ENCODE peak calls at places on chromosomes 1 and 21, in six cellular contexts. One of them, this sample, is unnamed.

GRCh38 chr1:40315795-40316594 is 1.1 kb downstream of the COL9A2 start:
- DNase-seq in HEK293T: peak; percentile 4
- DNase-seq in EL: peak; percentile 38
- DNase-seq in C1 segment of cervical spinal cord: peak; percentile 51
- DNase-seq in mucosa of gallbladder: no peak
- DNase-seq in activated CD8-positive, alpha-beta T cell treated with anti-CD3 and anti-CD28 coated beads, Interleukin-2, amount 10 ng/mL, durations not matched to agents 7 days and 5 days: peak; percentile 33
- DNase-seq in this sample: no peak

GRCh38 chr1:96568639-96569038 is 152.9 kb upstream of the PTBP2 start:
- DNase-seq in HEK293T: no peak
- DNase-seq in C1 segment of cervical spinal cord: no peak
- DNase-seq in EL: no peak
- DNase-seq in mucosa of gallbladder: no peak
- DNase-seq in activated CD8-positive, alpha-beta T cell treated with anti-CD3 and anti-CD28 coated beads, Interleukin-2, amount 10 ng/mL, durations not matched to agents 7 days and 5 days: no peak
- DNase-seq in this sample: no peak

GRCh38 chr1:211613951-211614350 is 35.0 kb upstream of the SLC30A1 start:
- DNase-seq in activated CD8-positive, alpha-beta T cell treated with anti-CD3 and anti-CD28 coated beads, Interleukin-2, amount 10 ng/mL, durations not matched to agents 7 days and 5 days: no peak
- DNase-seq in C1 segment of cervical spinal cord: no peak
- DNase-seq in mucosa of gallbladder: no peak
- DNase-seq in EL: no peak
- DNase-seq in HEK293T: no peak
- DNase-seq in this sample: no peak

GRCh38 chr1:157993179-157994080 is at the start of gene KIRREL1:
- DNase-seq in mucosa of gallbladder: peak; percentile 32
- DNase-seq in activated CD8-positive, alpha-beta T cell treated with anti-CD3 and anti-CD28 coated beads, Interleukin-2, amount 10 ng/mL, durations not matched to agents 7 days and 5 days: no peak
- DNase-seq in EL: peak; percentile 78
- DNase-seq in C1 segment of cervical spinal cord: no peak
- DNase-seq in HEK293T: peak; percentile 72
- DNase-seq in this sample: peak; percentile 90

GRCh38 chr1:60960846-60961542 is 121.4 kb upstream of the NFIA start:
- DNase-seq in activated CD8-positive, alpha-beta T cell treated with anti-CD3 and anti-CD28 coated beads, Interleukin-2, amount 10 ng/mL, durations not matched to agents 7 days and 5 days: no peak
- DNase-seq in mucosa of gallbladder: no peak
- DNase-seq in EL: peak; percentile 45
- DNase-seq in HEK293T: no peak
- DNase-seq in C1 segment of cervical spinal cord: no peak
- DNase-seq in this sample: no peak

GRCh38 chr1:233367057-233367759 is 39.7 kb downstream of the MAP3K21 start:
- DNase-seq in HEK293T: no peak
- DNase-seq in mucosa of gallbladder: no peak
- DNase-seq in C1 segment of cervical spinal cord: no peak
- DNase-seq in activated CD8-positive, alpha-beta T cell treated with anti-CD3 and anti-CD28 coated beads, Interleukin-2, amount 10 ng/mL, durations not matched to agents 7 days and 5 days: no peak
- DNase-seq in EL: no peak
- DNase-seq in this sample: no peak

GRCh38 chr21:35575280-35575915 is 484.9 kb downstream of the SETD4 start:
- DNase-seq in activated CD8-positive, alpha-beta T cell treated with anti-CD3 and anti-CD28 coated beads, Interleukin-2, amount 10 ng/mL, durations not matched to agents 7 days and 5 days: no peak
- DNase-seq in EL: peak; percentile 87
- DNase-seq in mucosa of gallbladder: no peak
- DNase-seq in HEK293T: no peak
- DNase-seq in C1 segment of cervical spinal cord: no peak
- DNase-seq in this sample: no peak

GRCh38 chr1:34763142-34763781 is 3.7 kb downstream of the GJB4 start:
- DNase-seq in HEK293T: no peak
- DNase-seq in C1 segment of cervical spinal cord: no peak
- DNase-seq in activated CD8-positive, alpha-beta T cell treated with anti-CD3 and anti-CD28 coated beads, Interleukin-2, amount 10 ng/mL, durations not matched to agents 7 days and 5 days: no peak
- DNase-seq in EL: peak; percentile 63
- DNase-seq in mucosa of gallbladder: peak; percentile 51
- DNase-seq in this sample: no peak

GRCh38 chr21:37072239-37072987 is 458 bp downstream of the PIGP start:
- DNase-seq in activated CD8-positive, alpha-beta T cell treated with anti-CD3 and anti-CD28 coated beads, Interleukin-2, amount 10 ng/mL, durations not matched to agents 7 days and 5 days: peak; percentile 64
- DNase-seq in HEK293T: peak; percentile 55
- DNase-seq in mucosa of gallbladder: peak; percentile 75
- DNase-seq in C1 segment of cervical spinal cord: peak; percentile 93
- DNase-seq in EL: peak; percentile 79
- DNase-seq in this sample: no peak

GRCh38 chr21:34199121-34199910 is 125.9 kb downstream of the MRPS6 start:
- DNase-seq in mucosa of gallbladder: no peak
- DNase-seq in HEK293T: no peak
- DNase-seq in C1 segment of cervical spinal cord: no peak
- DNase-seq in activated CD8-positive, alpha-beta T cell treated with anti-CD3 and anti-CD28 coated beads, Interleukin-2, amount 10 ng/mL, durations not matched to agents 7 days and 5 days: no peak
- DNase-seq in EL: no peak
- DNase-seq in this sample: no peak

GRCh38 chr1:29651684-29652665 is 415.7 kb downstream of the PTPRU start:
- DNase-seq in mucosa of gallbladder: no peak
- DNase-seq in EL: no peak
- DNase-seq in activated CD8-positive, alpha-beta T cell treated with anti-CD3 and anti-CD28 coated beads, Interleukin-2, amount 10 ng/mL, durations not matched to agents 7 days and 5 days: no peak
- DNase-seq in C1 segment of cervical spinal cord: no peak
- DNase-seq in HEK293T: no peak
- DNase-seq in this sample: peak; percentile 53

GRCh38 chr1:247376659-247377058 is 39.3 kb upstream of the NLRP3 start:
- DNase-seq in EL: no peak
- DNase-seq in activated CD8-positive, alpha-beta T cell treated with anti-CD3 and anti-CD28 coated beads, Interleukin-2, amount 10 ng/mL, durations not matched to agents 7 days and 5 days: no peak
- DNase-seq in HEK293T: no peak
- DNase-seq in mucosa of gallbladder: no peak
- DNase-seq in C1 segment of cervical spinal cord: no peak
- DNase-seq in this sample: no peak

GRCh38 chr1:209038316-209038715 is 545.2 kb upstream of the CAMK1G start:
- DNase-seq in HEK293T: no peak
- DNase-seq in EL: peak; percentile 38
- DNase-seq in activated CD8-positive, alpha-beta T cell treated with anti-CD3 and anti-CD28 coated beads, Interleukin-2, amount 10 ng/mL, durations not matched to agents 7 days and 5 days: no peak
- DNase-seq in mucosa of gallbladder: no peak
- DNase-seq in C1 segment of cervical spinal cord: no peak
- DNase-seq in this sample: no peak

GRCh38 chr1:2212542-2213491 is 15.3 kb upstream of the SKI start:
- DNase-seq in C1 segment of cervical spinal cord: peak; percentile 78
- DNase-seq in activated CD8-positive, alpha-beta T cell treated with anti-CD3 and anti-CD28 coated beads, Interleukin-2, amount 10 ng/mL, durations not matched to agents 7 days and 5 days: peak; percentile 79
- DNase-seq in EL: peak; percentile 97
- DNase-seq in HEK293T: peak; percentile 74
- DNase-seq in mucosa of gallbladder: peak; percentile 91
- DNase-seq in this sample: peak; percentile 99

GRCh38 chr1:15422871-15423270 is 13.2 kb downstream of the EFHD2 start:
- DNase-seq in C1 segment of cervical spinal cord: no peak
- DNase-seq in EL: no peak
- DNase-seq in HEK293T: no peak
- DNase-seq in activated CD8-positive, alpha-beta T cell treated with anti-CD3 and anti-CD28 coated beads, Interleukin-2, amount 10 ng/mL, durations not matched to agents 7 days and 5 days: no peak
- DNase-seq in mucosa of gallbladder: no peak
- DNase-seq in this sample: no peak

GRCh38 chr21:19684328-19684727 is 1280.7 kb upstream of the TMPRSS15 start:
- DNase-seq in mucosa of gallbladder: no peak
- DNase-seq in C1 segment of cervical spinal cord: no peak
- DNase-seq in EL: no peak
- DNase-seq in HEK293T: no peak
- DNase-seq in activated CD8-positive, alpha-beta T cell treated with anti-CD3 and anti-CD28 coated beads, Interleukin-2, amount 10 ng/mL, durations not matched to agents 7 days and 5 days: no peak
- DNase-seq in this sample: no peak

GRCh38 chr1:162019006-162019405 is 4.7 kb downstream of the OLFML2B start:
- DNase-seq in activated CD8-positive, alpha-beta T cell treated with anti-CD3 and anti-CD28 coated beads, Interleukin-2, amount 10 ng/mL, durations not matched to agents 7 days and 5 days: no peak
- DNase-seq in EL: peak; percentile 77
- DNase-seq in C1 segment of cervical spinal cord: no peak
- DNase-seq in mucosa of gallbladder: peak; percentile 62
- DNase-seq in HEK293T: no peak
- DNase-seq in this sample: no peak

This sample was measured in coronary artery.